ENCODE peak calls at places on chromosome 3, in five cellular contexts. Z, O, A, X and L are unnamed samples.

GRCh38 chr3:172787746-172788145 is 37.2 kb downstream of the ECT2 start:
- DNase-seq in A (no peak), O (no peak), X (no peak), Z (no peak), L (no peak)

GRCh38 chr3:128228366-128228910 is 75.2 kb downstream of the EEFSEC start:
- DNase-seq in A (no peak), X (no peak), O (no peak), Z (no peak), L (no peak)

GRCh38 chr3:48684480-48685143 is 1.1 kb downstream of the NCKIPSD start:
- DNase-seq in Z (no peak), X (peak), A (no peak), O (peak), L (no peak)

GRCh38 chr3:193894121-193894863 is 241.7 kb upstream of the HES1 start:
- DNase-seq in A (no peak), Z (no peak), O (peak), X (no peak), L (no peak)

GRCh38 chr3:55565516-55565915 is 78.4 kb upstream of the WNT5A start:
- DNase-seq in O (no peak), X (no peak), A (no peak), Z (no peak), L (no peak)

GRCh38 chr3:112003321-112004080 is 4.8 kb downstream of the TAGLN3 start:
- DNase-seq in A (no peak), O (no peak), Z (no peak), X (no peak), L (no peak)

GRCh38 chr3:131047582-131047981 is 20.9 kb downstream of the NEK11 start:
- DNase-seq in Z (no peak), A (no peak), O (no peak), X (no peak), L (no peak)

GRCh38 chr3:177191108-177191779 is 6.0 kb downstream of the TBL1XR1 start:
- DNase-seq in A (no peak), Z (no peak), O (no peak), X (no peak), L (no peak)

GRCh38 chr3:101849714-101850326 is 506 bp downstream of the NFKBIZ start:
- DNase-seq in Z (peak), A (no peak), O (no peak), X (peak), L (no peak)

GRCh38 chr3:16299746-16300145 is 34.7 kb downstream of the OXNAD1 start:
- DNase-seq in O (no peak), Z (no peak), A (no peak), X (no peak), L (no peak)

GRCh38 chr3:168154101-168154500 is 58.4 kb upstream of the GOLIM4 start:
- DNase-seq in O (peak), Z (no peak), X (no peak), A (no peak), L (no peak)

GRCh38 chr3:196963309-196963953 is 5.2 kb downstream of the PIGZ start:
- DNase-seq in X (no peak), A (no peak), Z (peak), O (no peak), L (no peak)

GRCh38 chr3:29255854-29256696 is 24.8 kb upstream of the RBMS3 start:
- DNase-seq in X (no peak), O (peak), Z (no peak), A (no peak), L (no peak)

GRCh38 chr3:57691411-57692133 is 1.3 kb downstream of the DENND6A start:
- DNase-seq in Z (no peak), A (no peak), O (peak), X (no peak), L (no peak)

GRCh38 chr3:13015286-13016082 is 57.7 kb downstream of the IQSEC1 start:
- DNase-seq in Z (peak), O (no peak), A (no peak), X (no peak), L (peak)